ENCODE peak calls at places on chromosomes 1 and 21, in ten cellular contexts. R is Jurkat, Clone E6-1; Y is activated naive CD8-positive, alpha-beta T cell treated with anti-CD3 and anti-CD28 coated beads for 36 hours; U is skeletal muscle cell; T is progenitor cell of endocrine pancreas; W is cardiac fibroblast; F is uterus; B is nucleus accumbens; P is choroid plexus epithelial cell; D is posterior cingulate gyrus. S is an unnamed sample.

GRCh38 chr1:90339822-90340221 is 344.9 kb downstream of the ZNF326 start:
- DNase-seq in P (no peak), U (no peak), W (no peak), B (no peak), D (no peak), F (no peak), Y (no peak), R (peak; percentile 82), T (no peak), S (no peak)

GRCh38 chr1:231550448-231550781 is 21.9 kb downstream of the TSNAX start:
- DNase-seq in R (no peak), U (no peak), T (no peak), P (peak; percentile 47), D (no peak), W (no peak), F (no peak), Y (no peak), B (no peak), S (no peak)

GRCh38 chr1:181807251-181807650 is 254.3 kb downstream of the ZNF648 start:
- DNase-seq in Y (no peak), B (no peak), P (no peak), D (no peak), F (no peak), U (no peak), T (no peak), R (no peak), W (no peak), S (no peak)

GRCh38 chr1:167360120-167360519 is 139.4 kb downstream of the POU2F1 start:
- DNase-seq in U (no peak), F (no peak), Y (no peak), R (no peak), B (no peak), W (no peak), P (peak; percentile 23), D (no peak), T (no peak), S (no peak)

GRCh38 chr1:171344473-171344820 is 30.5 kb downstream of the FMO4 start:
- DNase-seq in P (no peak), W (peak; percentile 48), D (no peak), F (no peak), T (no peak), R (no peak), Y (no peak), U (no peak), B (no peak), S (no peak)

GRCh38 chr1:233695901-233696300 is 82.0 kb downstream of the KCNK1 start:
- DNase-seq in T (no peak), P (no peak), R (no peak), U (no peak), F (no peak), W (no peak), D (no peak), Y (no peak), B (no peak), S (no peak)

GRCh38 chr1:168081373-168082007 is 55.2 kb downstream of the GPR161 start:
- DNase-seq in W (peak; percentile 87), P (peak; percentile 87), T (no peak), R (no peak), D (no peak), B (no peak), F (no peak), Y (no peak), U (peak; percentile 82), S (no peak)

GRCh38 chr1:12406218-12407021 is 176.6 kb downstream of the VPS13D start:
- DNase-seq in R (no peak), B (no peak), P (peak; percentile 59), F (no peak), W (peak; percentile 68), T (no peak), D (no peak), U (no peak), Y (no peak), S (no peak)

GRCh38 chr21:35643176-35643575 is 417.1 kb downstream of the SETD4 start:
- DNase-seq in Y (no peak), U (no peak), D (no peak), P (peak; percentile 28), T (no peak), F (no peak), W (peak; percentile 35), R (no peak), B (no peak), S (no peak)

GRCh38 chr1:32969556-32969955 is 4.9 kb upstream of the RNF19B start:
- DNase-seq in Y (no peak), F (no peak), U (no peak), W (peak; percentile 40), D (no peak), T (no peak), B (no peak), P (peak; percentile 21), R (no peak), S (no peak)

GRCh38 chr1:212467843-212468482 is 35.2 kb downstream of the NENF start:
- DNase-seq in Y (no peak), T (no peak), B (no peak), D (peak; percentile 37), P (no peak), F (no peak), W (no peak), U (no peak), R (no peak), S (no peak)

GRCh38 chr1:223711173-223711572 is 1.2 kb upstream of the CAPN2 start:
- DNase-seq in D (no peak), T (no peak), F (no peak), W (peak; percentile 57), Y (no peak), B (no peak), U (no peak), R (no peak), P (peak; percentile 75), S (no peak)

GRCh38 chr1:67489643-67490042 is 59.4 kb upstream of the SERBP1 start:
- DNase-seq in F (no peak), P (peak; percentile 70), B (no peak), Y (peak; percentile 4), W (peak; percentile 36), U (no peak), D (no peak), T (no peak), R (peak; percentile 20), S (peak; percentile 11)

GRCh38 chr1:55313903-55314302 is 98.7 kb upstream of the USP24 start:
- DNase-seq in F (no peak), U (no peak), T (no peak), P (peak; percentile 22), D (no peak), B (no peak), R (no peak), Y (no peak), W (peak; percentile 27), S (no peak)

GRCh38 chr1:201110138-201110537 is 2.1 kb downstream of the CACNA1S start:
- DNase-seq in B (no peak), T (no peak), U (no peak), F (no peak), P (no peak), R (no peak), W (no peak), D (no peak), Y (no peak), S (no peak)

GRCh38 chr21:31658053-31658452 is 1.4 kb upstream of the SOD1 start:
- DNase-seq in P (no peak), R (no peak), F (no peak), D (no peak), Y (no peak), B (no peak), T (no peak), W (no peak), U (no peak), S (no peak)

GRCh38 chr1:14929547-14930223 is 223.9 kb upstream of the TMEM51 start:
- DNase-seq in P (peak; percentile 69), W (peak; percentile 63), B (no peak), F (peak; percentile 30), T (no peak), Y (no peak), U (no peak), R (no peak), D (no peak), S (no peak)

GRCh38 chr21:34885125-34885524 is 164.0 kb downstream of the RUNX1 start:
- DNase-seq in B (no peak), D (no peak), P (no peak), T (no peak), U (no peak), Y (no peak), R (no peak), W (no peak), F (no peak), S (no peak)

GRCh38 chr1:164613176-164613575 is 54.2 kb downstream of the PBX1 start:
- DNase-seq in T (no peak), U (no peak), Y (no peak), R (no peak), F (no peak), P (no peak), B (no peak), D (no peak), W (no peak), S (no peak)

GRCh38 chr1:89724369-89725015 is 91.6 kb downstream of the LRRC8C start:
- DNase-seq in B (no peak), F (no peak), U (no peak), W (peak; percentile 33), Y (peak; percentile 78), T (no peak), R (no peak), P (peak; percentile 9), D (no peak), S (peak; percentile 19)

GRCh38 chr21:35048183-35048601 is 910 bp downstream of the RUNX1 start:
- DNase-seq in P (no peak), T (no peak), F (no peak), W (no peak), B (no peak), U (no peak), Y (peak; percentile 37), R (no peak), D (no peak), S (no peak)

GRCh38 chr1:109769335-109770078 is 5.8 kb upstream of the EPS8L3 start:
- DNase-seq in R (no peak), D (no peak), T (no peak), Y (no peak), B (no peak), W (peak; percentile 39), U (peak; percentile 60), P (peak; percentile 92), F (peak; percentile 5), S (no peak)

GRCh38 chr1:99110140-99111041 is 105.7 kb upstream of the PLPPR5 start:
- DNase-seq in F (no peak), Y (no peak), U (no peak), D (no peak), T (no peak), B (no peak), W (no peak), R (no peak), P (no peak), S (no peak)

GRCh38 chr1:166972827-166973226 is 2.5 kb downstream of the ILDR2 start:
- DNase-seq in W (no peak), T (no peak), P (no peak), U (no peak), Y (no peak), F (no peak), D (no peak), B (no peak), R (no peak), S (no peak)

GRCh38 chr1:242129103-242129502 is 130.2 kb upstream of the MAP1LC3C start:
- DNase-seq in Y (no peak), F (no peak), B (no peak), R (peak; percentile 14), D (no peak), T (no peak), P (no peak), W (no peak), U (no peak), S (no peak)

GRCh38 chr1:9843576-9843945 is 19.8 kb upstream of the CLSTN1 start:
- DNase-seq in U (no peak), B (no peak), T (no peak), P (no peak), Y (no peak), W (no peak), D (no peak), R (no peak), F (no peak), S (no peak)

S was measured in heart right ventricle.